ENCODE peak calls at places on chromosome 14, in seven cellular contexts. X is ascending aorta, W is omental fat pad, J is fibroblast of pulmonary artery, G is fibroblast of mammary gland, U is neural crest cell, L is fibroblast of lung. K is an unnamed sample.

GRCh38 chr14:59271734-59272133 is 83.3 kb downstream of the DAAM1 start:
- DNase-seq in W (no peak), X (no peak), J (peak), U (no peak), L (peak), G (peak), K (no peak)

GRCh38 chr14:89206426-89206825 is 210.6 kb downstream of the FOXN3 start:
- DNase-seq in G (no peak), W (no peak), J (no peak), L (no peak), U (no peak), X (no peak), K (no peak)

GRCh38 chr14:20492486-20492885 is 12.9 kb upstream of the RNASE10 start:
- DNase-seq in G (no peak), L (no peak), J (no peak), U (no peak), W (no peak), X (no peak), K (no peak)

GRCh38 chr14:99509871-99510555 is 28.8 kb downstream of the CCNK start:
- DNase-seq in J (no peak), W (no peak), L (no peak), G (no peak), X (no peak), U (no peak), K (no peak)

GRCh38 chr14:31244626-31245025 is 37.0 kb upstream of the HECTD1 start:
- DNase-seq in G (no peak), W (no peak), U (no peak), L (no peak), X (no peak), J (no peak), K (no peak)

GRCh38 chr14:67820428-67820881 is 876 bp downstream of the RAD51B start:
- DNase-seq in G (peak), L (peak), X (no peak), U (no peak), J (peak), W (no peak), K (no peak)

GRCh38 chr14:96309128-96309906 is 53.3 kb downstream of the BDKRB1 start:
- DNase-seq in U (no peak), W (no peak), G (no peak), L (no peak), X (no peak), J (no peak), K (no peak)

GRCh38 chr14:76918751-76919421 is 92.7 kb downstream of the LRRC74A start:
- DNase-seq in G (peak), U (no peak), J (peak), W (peak), L (peak), X (peak), K (no peak)

GRCh38 chr14:72815459-72815858 is 78.4 kb downstream of the DPF3 start:
- DNase-seq in W (no peak), J (no peak), X (no peak), U (no peak), G (no peak), L (no peak), K (no peak)

GRCh38 chr14:72824051-72824450 is 69.8 kb downstream of the DPF3 start:
- DNase-seq in G (no peak), X (no peak), U (no peak), J (no peak), W (no peak), L (no peak), K (no peak)

GRCh38 chr14:72816287-72816686 is 77.6 kb downstream of the DPF3 start:
- DNase-seq in G (no peak), J (no peak), L (no peak), W (no peak), X (no peak), U (no peak), K (no peak)

GRCh38 chr14:72822946-72823611 is 70.8 kb downstream of the DPF3 start:
- DNase-seq in L (no peak), J (peak), X (no peak), W (no peak), U (no peak), G (no peak), K (no peak)

DNA sequence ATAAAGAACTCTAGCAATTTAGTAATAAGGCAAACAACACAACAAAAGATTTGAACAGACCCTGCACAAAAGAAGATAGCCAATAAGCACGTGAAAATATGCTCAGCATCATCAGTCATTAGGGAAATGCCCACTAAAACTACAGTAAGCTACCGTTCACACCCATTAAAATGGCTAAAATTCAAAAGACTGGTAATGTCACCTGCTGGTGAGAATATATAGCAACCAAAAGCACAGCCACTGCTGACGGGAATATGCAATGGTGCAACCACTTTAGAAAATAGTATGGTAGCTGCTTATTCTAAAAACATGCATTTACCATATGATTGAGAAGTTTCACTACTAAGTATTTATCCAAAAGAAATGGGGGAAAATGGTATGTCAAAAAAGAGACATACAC is 74.9 kb downstream of the DPF3 start:
- DNase-seq in W (no peak), L (no peak), X (no peak), G (no peak), J (no peak), U (no peak), K (no peak)
- TF ChIP-seq CTCF in W (no peak), L (no peak), X (no peak), G (no peak), J (no peak), U (no peak), K (no peak)

GRCh38 chr14:104747876-104748275 is 5.1 kb upstream of the SIVA1 start:
- DNase-seq in L (no peak), J (no peak), W (no peak), X (no peak), U (no peak), G (no peak), K (no peak)

GRCh38 chr14:104746951-104747481 is 5.9 kb upstream of the SIVA1 start:
- DNase-seq in J (no peak), G (no peak), X (no peak), L (peak), W (no peak), U (no peak), K (no peak)

GRCh38 chr14:104749958-104750529 is 2.9 kb upstream of the SIVA1 start:
- DNase-seq in U (no peak), X (no peak), W (no peak), G (no peak), L (no peak), J (no peak), K (no peak)

GRCh38 chr14:104750658-104751057 is 2.3 kb upstream of the SIVA1 start:
- DNase-seq in J (no peak), W (no peak), L (no peak), U (no peak), X (no peak), G (no peak), K (no peak)

DNA sequence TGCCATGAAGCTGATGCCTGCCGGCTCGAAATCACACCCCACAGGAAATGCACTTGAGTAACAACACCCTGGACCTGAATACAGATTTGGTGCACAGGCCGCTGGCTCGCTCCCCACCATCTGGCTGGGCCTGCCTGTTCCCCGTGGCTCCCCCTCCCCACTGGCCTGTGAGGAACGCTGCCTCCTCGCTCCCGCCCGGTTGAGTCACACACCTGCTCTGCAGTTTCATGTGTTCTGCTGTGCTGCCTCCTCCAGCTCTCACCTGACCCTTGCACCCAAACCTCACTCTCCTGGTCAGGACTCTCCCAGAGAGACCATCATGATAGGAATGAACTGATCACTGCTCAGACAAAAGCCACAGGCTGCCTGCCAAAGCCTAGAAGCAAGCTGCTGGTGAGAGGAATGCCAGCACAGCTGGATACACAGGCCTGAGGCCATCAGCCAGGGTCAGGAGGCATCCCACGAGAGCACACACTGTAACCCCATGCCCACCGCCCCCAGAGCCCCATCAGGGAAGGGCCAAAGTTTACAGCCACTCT is 3.8 kb upstream of the SIVA1 start:
- DNase-seq in X (peak), W (no peak), G (peak), U (no peak), L (peak), J (no peak), K (no peak)
- TF ChIP-seq CTCF in X (peak), W (no peak), G (no peak), U (no peak), L (no peak), J (no peak), K (no peak)

GRCh38 chr14:21852061-21852664 is 178.5 kb upstream of the OR4E1 start:
- DNase-seq in J (peak), X (no peak), G (peak), L (peak), U (peak), W (no peak), K (peak)
- TF ChIP-seq CTCF in J (peak), X (peak), G (peak), L (peak), U (peak), W (no peak), K (peak)

GRCh38 chr14:72892879-72893635 is 844 bp downstream of the DPF3 start:
- DNase-seq in G (no peak), W (no peak), U (peak), X (no peak), L (no peak), J (no peak), K (peak)

GRCh38 chr14:72891666-72892102 is 2.2 kb downstream of the DPF3 start:
- DNase-seq in J (no peak), X (no peak), G (no peak), U (no peak), W (no peak), L (no peak), K (no peak)

GRCh38 chr14:72893636-72894322 is at the start of gene DPF3:
- DNase-seq in X (peak), U (peak), W (peak), L (peak), G (peak), J (peak), K (peak)

GRCh38 chr14:72894323-72894622 is 372 bp upstream of the DPF3 start:
- DNase-seq in W (no peak), G (no peak), J (no peak), X (no peak), L (no peak), U (no peak), K (no peak)

DNA sequence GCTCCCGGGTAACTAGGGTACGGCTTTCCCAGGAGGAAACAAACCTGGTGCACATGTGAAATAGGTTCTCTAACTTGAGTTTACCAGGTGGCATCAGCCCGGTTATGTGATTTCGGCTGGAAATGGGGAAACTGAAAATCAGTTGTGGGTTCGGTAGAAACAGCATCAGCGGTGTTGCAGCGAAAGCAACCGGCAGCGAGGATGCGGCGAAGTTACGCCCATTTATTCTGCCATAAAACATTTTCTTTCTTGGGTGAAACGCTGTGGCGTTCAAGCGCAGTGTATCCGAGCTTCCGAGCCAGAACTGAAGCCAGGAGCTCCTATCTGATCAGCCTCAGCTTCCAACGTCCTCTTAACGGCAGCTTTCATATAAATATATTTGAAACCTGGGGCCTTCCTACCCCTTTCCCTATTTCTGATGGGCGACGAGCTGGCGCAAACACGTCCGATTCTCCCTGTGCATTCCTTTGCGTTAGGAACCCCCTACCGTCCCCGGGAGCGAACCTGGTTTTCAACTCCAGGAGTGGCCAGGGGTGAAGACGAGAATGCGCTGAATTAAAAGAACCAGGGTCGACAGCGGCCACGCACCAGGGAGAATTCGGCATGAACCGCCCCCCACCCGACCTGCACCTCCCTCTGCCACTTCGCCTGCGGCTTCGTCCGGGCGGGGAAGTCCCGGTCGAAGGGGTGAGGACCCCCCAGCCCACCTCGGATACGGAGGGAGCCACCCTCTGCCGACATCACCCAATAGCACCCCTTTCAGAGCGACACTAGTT is 1.6 kb downstream of the DPF3 start:
- DNase-seq in G (peak), L (peak), U (no peak), J (peak), W (no peak), X (no peak), K (no peak)
- TF ChIP-seq CTCF in G (no peak), L (no peak), U (no peak), J (no peak), W (no peak), X (no peak), K (no peak)